ENCODE peak calls at places on chromosomes 16 and 17, in five cellular contexts. I, N, V, A and D are unnamed samples.

GRCh38 chr17:13544292-13544691 is 57.4 kb downstream of the HS3ST3A1 start:
- DNase-seq in I (no peak), N (peak; percentile 64), V (no peak), A (no peak), D (no peak)

GRCh38 chr17:3318336-3318735 is 20.2 kb upstream of the OR3A1 start:
- DNase-seq in I (no peak), N (no peak), V (no peak), A (no peak), D (no peak)

GRCh38 chr17:79573196-79573929 is 37.5 kb downstream of the RBFOX3 start:
- DNase-seq in I (no peak), N (no peak), V (no peak), A (no peak), D (no peak)

GRCh38 chr17:49496183-49496865 is 1.2 kb downstream of the NGFR start:
- DNase-seq in I (peak; percentile 91), N (peak; percentile 87), V (peak; percentile 38), A (no peak), D (peak; percentile 96)

GRCh38 chr17:7636192-7636591 is 6.3 kb downstream of the SHBG start:
- DNase-seq in I (no peak), N (no peak), V (no peak), A (no peak), D (no peak)

GRCh38 chr17:72126575-72127486 is 6.0 kb downstream of the SOX9 start:
- DNase-seq in I (no peak), N (no peak), V (no peak), A (peak; percentile 97), D (no peak)

GRCh38 chr17:75047398-75048098 is 523 bp downstream of the KCTD2 start:
- DNase-seq in I (no peak), N (peak; percentile 76), V (no peak), A (no peak), D (peak; percentile 50)

GRCh38 chr17:47807421-47807820 is 14.2 kb downstream of the OSBPL7 start:
- DNase-seq in I (no peak), N (peak; percentile 50), V (no peak), A (no peak), D (no peak)

GRCh38 chr16:75559564-75560372 is 3.7 kb upstream of the TMEM231 start:
- DNase-seq in I (no peak), N (no peak), V (no peak), A (no peak), D (no peak)

GRCh38 chr17:21371511-21372081 is 4.6 kb upstream of the KCNJ12 start:
- DNase-seq in I (no peak), N (no peak), V (no peak), A (no peak), D (no peak)

GRCh38 chr16:81384006-81384405 is 60.6 kb upstream of the CMIP start:
- DNase-seq in I (no peak), N (no peak), V (no peak), A (no peak), D (no peak)

DNA sequence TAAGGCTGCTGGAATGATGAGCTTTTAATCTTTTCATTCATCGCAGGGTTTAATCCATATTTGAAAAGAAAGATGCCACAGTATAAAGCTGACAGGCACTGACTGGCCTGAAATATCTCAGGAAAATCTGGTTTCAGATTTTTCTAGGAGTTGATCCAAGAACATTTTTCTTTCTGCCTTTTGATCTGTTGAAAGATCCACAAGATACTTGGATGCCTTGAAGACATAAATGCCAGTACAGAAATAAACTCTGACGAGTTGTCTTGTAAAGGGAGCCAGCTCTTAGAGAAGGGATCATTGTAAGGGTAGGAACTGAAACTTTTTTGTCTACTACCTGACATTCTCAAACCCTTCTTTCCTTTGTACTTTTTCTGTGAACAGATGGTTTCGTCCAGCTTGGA is 25.4 kb upstream of the KRT20 start:
- DNase-seq in I (no peak), N (no peak), V (no peak), A (no peak), D (no peak)
- TF ChIP-seq CTCF in I (no peak), N (no peak), V (no peak), A (no peak), D (no peak)

DNA sequence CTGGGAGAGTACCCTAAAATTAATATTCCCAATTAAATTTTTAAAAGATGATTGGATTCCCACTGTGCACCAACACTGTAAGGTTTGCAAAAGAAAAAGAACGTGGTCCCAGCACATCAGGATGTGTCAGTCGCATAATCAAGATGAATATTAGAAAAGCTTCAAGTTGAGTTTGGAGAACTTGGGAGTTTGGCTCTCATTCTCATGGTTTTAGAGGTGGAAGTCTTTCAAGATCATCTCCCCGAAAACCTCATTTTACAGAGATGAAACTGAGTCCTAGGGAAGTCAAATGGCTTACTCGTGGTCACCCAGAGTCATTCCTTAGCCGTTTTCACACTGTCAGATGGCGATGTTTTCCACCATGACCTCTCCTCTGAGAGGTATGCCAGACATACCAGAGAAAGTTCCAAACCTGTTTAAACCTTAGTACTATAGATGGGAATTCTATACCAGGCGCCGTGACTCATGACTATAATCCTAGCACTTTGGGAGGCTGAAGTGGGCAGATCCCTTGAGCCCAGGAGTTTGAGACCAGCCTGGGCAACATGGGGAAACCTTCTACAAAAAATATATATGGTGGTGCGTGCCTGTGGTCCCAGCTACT is 1.2 kb downstream of the SEC14L1 start:
- DNase-seq in I (no peak), N (no peak), V (no peak), A (peak; percentile 72), D (no peak)
- TF ChIP-seq CTCF in I (no peak), N (no peak), V (no peak), A (no peak), D (no peak)

DNA sequence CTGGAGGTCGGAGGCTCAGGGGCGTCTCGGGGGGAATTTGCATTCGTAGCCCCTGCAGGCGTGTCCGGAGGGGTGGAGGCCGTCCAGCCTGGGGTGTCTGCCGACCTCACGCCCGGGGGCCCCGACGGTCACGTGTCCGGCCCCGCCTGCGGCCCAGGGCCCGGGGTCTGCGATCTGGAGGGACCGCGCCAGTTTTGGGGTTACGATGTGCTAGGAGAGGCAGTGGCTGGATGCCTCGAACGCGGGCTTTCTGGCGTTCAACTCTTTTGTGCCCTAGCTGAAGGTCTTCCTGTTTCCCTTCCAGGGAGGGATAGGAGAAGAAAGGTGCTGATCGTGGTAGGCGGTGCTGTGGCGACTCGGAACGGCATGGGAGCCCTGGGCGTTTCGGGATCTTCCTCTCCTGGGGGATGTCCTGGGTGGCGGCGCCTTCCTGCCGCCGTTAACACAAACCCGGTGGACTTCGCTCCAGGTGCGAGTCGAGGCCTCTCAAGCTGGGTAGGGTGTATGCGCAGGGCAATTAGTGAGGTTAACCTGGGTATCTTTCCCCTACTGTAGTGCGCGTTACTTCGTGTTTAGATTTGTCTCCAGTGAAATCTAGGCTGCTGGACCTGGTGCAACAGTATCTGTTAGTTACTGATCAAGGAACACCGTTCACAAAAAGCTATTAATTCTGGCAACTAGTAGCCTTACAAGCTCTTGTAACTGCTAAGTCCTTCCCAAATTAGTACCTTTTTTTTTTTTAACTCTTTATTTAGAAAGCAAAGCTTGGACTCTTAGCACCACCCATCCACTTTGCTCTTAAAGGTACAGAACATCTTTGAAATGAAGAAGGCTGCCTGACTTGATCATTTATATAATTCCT is 1.3 kb downstream of the AKAP1 start:
- DNase-seq in I (no peak), N (peak; percentile 74), V (no peak), A (no peak), D (peak; percentile 34)
- TF ChIP-seq CTCF in I (no peak), N (no peak), V (no peak), A (no peak), D (no peak)

GRCh38 chr17:61480414-61480807 is 28.2 kb downstream of the TBX4 start:
- DNase-seq in I (no peak), N (no peak), V (no peak), A (no peak), D (no peak)
- TF ChIP-seq CTCF in I (no peak), N (no peak), V (no peak), A (no peak), D (no peak)

GRCh38 chr16:85245307-85246172 is 133.3 kb upstream of the CIBAR2 start:
- DNase-seq in I (no peak), N (no peak), V (no peak), A (no peak), D (peak; percentile 79)
- TF ChIP-seq CTCF in I (peak; percentile 85), N (peak; percentile 76), V (peak; percentile 85), A (peak; percentile 86), D (peak; percentile 72)

GRCh38 chr17:50558581-50558954 is 1.9 kb upstream of the CACNA1G start:
- DNase-seq in I (no peak), N (no peak), V (no peak), A (no peak), D (no peak)
- TF ChIP-seq CTCF in I (no peak), N (no peak), V (no peak), A (no peak), D (peak; percentile 30)

DNA sequence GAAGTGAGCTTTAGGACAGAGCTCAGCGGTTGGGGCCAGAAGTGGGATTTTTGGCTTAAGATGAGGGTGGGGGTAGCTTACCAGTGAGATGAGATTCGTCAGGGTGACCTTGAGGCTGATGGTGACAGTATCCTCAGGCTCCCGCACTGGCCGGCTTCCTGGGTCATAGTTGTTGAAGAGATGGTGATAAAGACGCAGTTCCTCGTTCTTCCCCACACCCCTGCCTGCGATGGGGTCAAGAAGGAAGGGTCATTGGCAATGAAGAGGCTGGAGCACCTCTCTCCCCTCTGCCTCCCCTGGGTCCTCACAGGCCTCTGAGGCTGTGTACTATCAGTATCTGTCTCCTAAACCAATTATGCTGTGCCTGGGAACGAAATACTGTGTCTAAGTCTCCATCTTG is 358 bp downstream of the CHRNE start:
- DNase-seq in I (no peak), N (no peak), V (no peak), A (no peak), D (no peak)
- TF ChIP-seq CTCF in I (no peak), N (no peak), V (no peak), A (no peak), D (no peak)

GRCh38 chr17:32256695-32257013 is 9.0 kb upstream of the RHBDL3 start:
- DNase-seq in I (no peak), N (no peak), V (no peak), A (no peak), D (no peak)
- TF ChIP-seq CTCF in I (no peak), N (no peak), V (no peak), A (no peak), D (no peak)

GRCh38 chr16:27362570-27363245 is 39.3 kb upstream of the IL21R start:
- DNase-seq in I (no peak), N (peak; percentile 62), V (no peak), A (no peak), D (no peak)

GRCh38 chr16:27364493-27365141 is 37.4 kb upstream of the IL21R start:
- DNase-seq in I (no peak), N (peak; percentile 67), V (no peak), A (peak; percentile 86), D (no peak)

GRCh38 chr16:27363797-27364196 is 38.2 kb upstream of the IL21R start:
- DNase-seq in I (no peak), N (peak; percentile 73), V (no peak), A (peak; percentile 52), D (no peak)

GRCh38 chr16:27361987-27362386 is 40.0 kb upstream of the IL21R start:
- DNase-seq in I (no peak), N (no peak), V (no peak), A (no peak), D (no peak)

GRCh38 chr16:27363246-27363632 is 38.7 kb upstream of the IL21R start:
- DNase-seq in I (no peak), N (no peak), V (no peak), A (no peak), D (no peak)
- TF ChIP-seq CTCF in I (no peak), N (no peak), V (no peak), A (no peak), D (no peak)

GRCh38 chr17:69719474-69720048 is 305.1 kb downstream of the MAP2K6 start:
- DNase-seq in I (no peak), N (no peak), V (no peak), A (no peak), D (no peak)
- TF ChIP-seq CTCF in I (no peak), N (no peak), V (no peak), A (no peak), D (no peak)